ENCODE peak calls at places on chromosome X, in four cellular contexts. One of them, this sample, is unnamed.

GRCh38 chrX:69524765-69525164 is 20.6 kb downstream of the NALF2 start:
- DNase-seq in endodermal cell: no peak
- DNase-seq in gastrocnemius medialis: no peak
- DNase-seq in cardiac muscle cell: no peak
- DNase-seq in this sample: no peak

GRCh38 chrX:10296581-10296980 is 139.8 kb downstream of the CLCN4 start:
- DNase-seq in cardiac muscle cell: no peak
- DNase-seq in gastrocnemius medialis: no peak
- DNase-seq in endodermal cell: no peak
- DNase-seq in this sample: no peak

GRCh38 chrX:44778254-44778653 is 65.6 kb upstream of the DUSP21 start:
- DNase-seq in gastrocnemius medialis: no peak
- DNase-seq in cardiac muscle cell: no peak
- DNase-seq in endodermal cell: no peak
- DNase-seq in this sample: no peak

GRCh38 chrX:11429543-11430085 is 136.4 kb downstream of the AMELX start:
- DNase-seq in endodermal cell: no peak
- DNase-seq in gastrocnemius medialis: no peak
- DNase-seq in cardiac muscle cell: no peak
- DNase-seq in this sample: no peak

GRCh38 chrX:65195621-65196020 is 219.4 kb upstream of the ZC4H2 start:
- DNase-seq in cardiac muscle cell: no peak
- DNase-seq in endodermal cell: no peak
- DNase-seq in gastrocnemius medialis: no peak
- DNase-seq in this sample: no peak

GRCh38 chrX:150692837-150693781 is at the start of gene MTMR1:
- DNase-seq in endodermal cell: peak; percentile 60
- DNase-seq in gastrocnemius medialis: no peak
- DNase-seq in cardiac muscle cell: peak; percentile 55
- DNase-seq in this sample: peak; percentile 39

GRCh38 chrX:150844016-150844415 is 54.5 kb downstream of the CD99L2 start:
- DNase-seq in endodermal cell: no peak
- DNase-seq in cardiac muscle cell: no peak
- DNase-seq in gastrocnemius medialis: no peak
- DNase-seq in this sample: no peak

GRCh38 chrX:54042609-54043010 is 1.7 kb downstream of the PHF8 start:
- DNase-seq in gastrocnemius medialis: peak; percentile 3
- DNase-seq in cardiac muscle cell: peak; percentile 72
- DNase-seq in endodermal cell: peak; percentile 79
- DNase-seq in this sample: peak; percentile 45

GRCh38 chrX:54550821-54551220 is 20.8 kb downstream of the GNL3L start:
- DNase-seq in gastrocnemius medialis: no peak
- DNase-seq in endodermal cell: no peak
- DNase-seq in cardiac muscle cell: no peak
- DNase-seq in this sample: no peak

GRCh38 chrX:156004256-156004655 is 6.8 kb downstream of the IL9R start:
- DNase-seq in gastrocnemius medialis: no peak
- DNase-seq in cardiac muscle cell: no peak
- DNase-seq in endodermal cell: no peak
- DNase-seq in this sample: no peak

GRCh38 chrX:10892605-10893225 is 218.4 kb upstream of the HCCS start:
- DNase-seq in endodermal cell: no peak
- DNase-seq in cardiac muscle cell: no peak
- DNase-seq in gastrocnemius medialis: no peak
- DNase-seq in this sample: no peak

GRCh38 chrX:38085797-38086196 is 79.4 kb downstream of the SYTL5 start:
- DNase-seq in cardiac muscle cell: no peak
- DNase-seq in endodermal cell: no peak
- DNase-seq in gastrocnemius medialis: no peak
- DNase-seq in this sample: no peak

GRCh38 chrX:79138658-79139241 is 5.7 kb upstream of the GPR174 start:
- DNase-seq in cardiac muscle cell: no peak
- DNase-seq in gastrocnemius medialis: no peak
- DNase-seq in endodermal cell: no peak
- DNase-seq in this sample: no peak

GRCh38 chrX:64202808-64203320 is 2.6 kb downstream of the AMER1 start:
- DNase-seq in cardiac muscle cell: no peak
- DNase-seq in gastrocnemius medialis: no peak
- DNase-seq in endodermal cell: no peak
- DNase-seq in this sample: no peak

GRCh38 chrX:96425204-96425603 is 259.4 kb upstream of the DIAPH2 start:
- DNase-seq in gastrocnemius medialis: no peak
- DNase-seq in cardiac muscle cell: no peak
- DNase-seq in endodermal cell: no peak
- DNase-seq in this sample: no peak

GRCh38 chrX:100850317-100850716 is 23.8 kb downstream of the NOX1 start:
- DNase-seq in endodermal cell: no peak
- DNase-seq in cardiac muscle cell: no peak
- DNase-seq in gastrocnemius medialis: no peak
- DNase-seq in this sample: no peak

GRCh38 chrX:8579602-8580001 is 115.0 kb downstream of the VCX3B start:
- DNase-seq in gastrocnemius medialis: no peak
- DNase-seq in endodermal cell: no peak
- DNase-seq in cardiac muscle cell: no peak
- DNase-seq in this sample: no peak

GRCh38 chrX:50723006-50723405 is 91.0 kb downstream of the SHROOM4 start:
- DNase-seq in endodermal cell: no peak
- DNase-seq in gastrocnemius medialis: no peak
- DNase-seq in cardiac muscle cell: no peak
- DNase-seq in this sample: no peak

GRCh38 chrX:37314526-37314925 is 34.6 kb upstream of the PRRG1 start:
- DNase-seq in cardiac muscle cell: no peak
- DNase-seq in gastrocnemius medialis: no peak
- DNase-seq in endodermal cell: no peak
- DNase-seq in this sample: no peak

GRCh38 chrX:133640161-133641015 is 225.1 kb upstream of the GPC4 start:
- DNase-seq in gastrocnemius medialis: no peak
- DNase-seq in endodermal cell: peak; percentile 49
- DNase-seq in cardiac muscle cell: no peak
- DNase-seq in this sample: no peak

GRCh38 chrX:83416273-83416672 is 91.8 kb upstream of the POU3F4 start:
- DNase-seq in endodermal cell: no peak
- DNase-seq in cardiac muscle cell: peak; percentile 37
- DNase-seq in gastrocnemius medialis: no peak
- DNase-seq in this sample: no peak

GRCh38 chrX:10010686-10011085 is 43.5 kb downstream of the CLDN34 start:
- DNase-seq in cardiac muscle cell: no peak
- DNase-seq in endodermal cell: no peak
- DNase-seq in gastrocnemius medialis: no peak
- DNase-seq in this sample: no peak

GRCh38 chrX:76796311-76796710 is 368.8 kb downstream of the MAGEE1 start:
- DNase-seq in cardiac muscle cell: no peak
- DNase-seq in endodermal cell: no peak
- DNase-seq in gastrocnemius medialis: no peak
- DNase-seq in this sample: no peak

GRCh38 chrX:132270699-132271098 is 51.5 kb upstream of the RAP2C start:
- DNase-seq in cardiac muscle cell: no peak
- DNase-seq in gastrocnemius medialis: peak; percentile 49
- DNase-seq in endodermal cell: no peak
- DNase-seq in this sample: peak; percentile 94

GRCh38 chrX:115560211-115560977 is 580 bp upstream of the PLS3 start:
- DNase-seq in gastrocnemius medialis: no peak
- DNase-seq in cardiac muscle cell: no peak
- DNase-seq in endodermal cell: no peak
- DNase-seq in this sample: no peak

GRCh38 chrX:152905081-152905420 is 7.2 kb downstream of the ZNF185 start:
- DNase-seq in gastrocnemius medialis: no peak
- DNase-seq in endodermal cell: no peak
- DNase-seq in cardiac muscle cell: no peak
- DNase-seq in this sample: no peak

GRCh38 chrX:112901821-112902732 is 61.4 kb upstream of the AMOT start:
- DNase-seq in cardiac muscle cell: no peak
- DNase-seq in gastrocnemius medialis: no peak
- DNase-seq in endodermal cell: no peak
- DNase-seq in this sample: no peak

GRCh38 chrX:153649178-153649914 is 2.3 kb downstream of the DUSP9 start:
- DNase-seq in endodermal cell: peak; percentile 86
- DNase-seq in gastrocnemius medialis: no peak
- DNase-seq in cardiac muscle cell: peak; percentile 48
- DNase-seq in this sample: peak; percentile 10

GRCh38 chrX:78997870-78998558 is 52.8 kb downstream of the P2RY10 start:
- DNase-seq in gastrocnemius medialis: no peak
- DNase-seq in cardiac muscle cell: no peak
- DNase-seq in endodermal cell: peak; percentile 41
- DNase-seq in this sample: no peak

GRCh38 chrX:95626748-95627147 is 1057.9 kb upstream of the DIAPH2 start:
- DNase-seq in gastrocnemius medialis: no peak
- DNase-seq in endodermal cell: no peak
- DNase-seq in cardiac muscle cell: no peak
- DNase-seq in this sample: no peak

GRCh38 chrX:41276661-41277506 is 57.1 kb upstream of the DDX3X start:
- DNase-seq in endodermal cell: peak; percentile 61
- DNase-seq in gastrocnemius medialis: no peak
- DNase-seq in cardiac muscle cell: no peak
- DNase-seq in this sample: no peak

GRCh38 chrX:39492495-39493162 is 605.1 kb downstream of the BCOR start:
- DNase-seq in cardiac muscle cell: no peak
- DNase-seq in endodermal cell: no peak
- DNase-seq in gastrocnemius medialis: no peak
- DNase-seq in this sample: no peak

GRCh38 chrX:130080791-130081367 is 29.4 kb downstream of the ELF4 start:
- DNase-seq in endodermal cell: no peak
- DNase-seq in cardiac muscle cell: no peak
- DNase-seq in gastrocnemius medialis: no peak
- DNase-seq in this sample: no peak

GRCh38 chrX:38458071-38458470 is 103.3 kb upstream of the TSPAN7 start:
- DNase-seq in cardiac muscle cell: peak; percentile 8
- DNase-seq in endodermal cell: no peak
- DNase-seq in gastrocnemius medialis: no peak
- DNase-seq in this sample: no peak

GRCh38 chrX:153861147-153861546 is 24.8 kb downstream of the L1CAM start:
- DNase-seq in cardiac muscle cell: no peak
- DNase-seq in endodermal cell: no peak
- DNase-seq in gastrocnemius medialis: no peak
- DNase-seq in this sample: no peak

DNA sequence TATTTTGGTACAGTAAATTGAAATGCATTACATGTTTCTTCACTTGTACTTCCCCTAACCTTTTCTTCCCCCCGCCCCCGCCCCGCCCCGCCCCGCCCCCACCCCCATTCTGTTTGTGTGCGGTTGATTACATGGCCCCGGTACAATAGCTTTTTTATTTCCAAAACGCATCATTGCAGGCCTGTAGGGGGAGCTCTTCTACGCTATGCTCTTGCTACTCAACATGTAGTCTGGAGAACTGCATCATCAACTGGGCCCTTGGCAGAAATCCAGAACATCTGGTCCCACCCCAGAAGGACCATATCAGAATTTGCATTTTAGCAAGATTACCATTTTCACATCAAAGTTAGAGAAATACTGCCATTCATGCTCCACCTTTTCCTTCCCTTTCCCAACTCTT is 333.3 kb upstream of the DDX53 start:
- DNase-seq in endodermal cell: peak; percentile 83
- DNase-seq in gastrocnemius medialis: no peak
- DNase-seq in cardiac muscle cell: peak; percentile 33
- DNase-seq in this sample: no peak
- TF ChIP-seq CTCF in endodermal cell: peak; percentile 77
- TF ChIP-seq CTCF in gastrocnemius medialis: no peak
- TF ChIP-seq CTCF in cardiac muscle cell: peak; percentile 29
- TF ChIP-seq CTCF in this sample: no peak

DNA sequence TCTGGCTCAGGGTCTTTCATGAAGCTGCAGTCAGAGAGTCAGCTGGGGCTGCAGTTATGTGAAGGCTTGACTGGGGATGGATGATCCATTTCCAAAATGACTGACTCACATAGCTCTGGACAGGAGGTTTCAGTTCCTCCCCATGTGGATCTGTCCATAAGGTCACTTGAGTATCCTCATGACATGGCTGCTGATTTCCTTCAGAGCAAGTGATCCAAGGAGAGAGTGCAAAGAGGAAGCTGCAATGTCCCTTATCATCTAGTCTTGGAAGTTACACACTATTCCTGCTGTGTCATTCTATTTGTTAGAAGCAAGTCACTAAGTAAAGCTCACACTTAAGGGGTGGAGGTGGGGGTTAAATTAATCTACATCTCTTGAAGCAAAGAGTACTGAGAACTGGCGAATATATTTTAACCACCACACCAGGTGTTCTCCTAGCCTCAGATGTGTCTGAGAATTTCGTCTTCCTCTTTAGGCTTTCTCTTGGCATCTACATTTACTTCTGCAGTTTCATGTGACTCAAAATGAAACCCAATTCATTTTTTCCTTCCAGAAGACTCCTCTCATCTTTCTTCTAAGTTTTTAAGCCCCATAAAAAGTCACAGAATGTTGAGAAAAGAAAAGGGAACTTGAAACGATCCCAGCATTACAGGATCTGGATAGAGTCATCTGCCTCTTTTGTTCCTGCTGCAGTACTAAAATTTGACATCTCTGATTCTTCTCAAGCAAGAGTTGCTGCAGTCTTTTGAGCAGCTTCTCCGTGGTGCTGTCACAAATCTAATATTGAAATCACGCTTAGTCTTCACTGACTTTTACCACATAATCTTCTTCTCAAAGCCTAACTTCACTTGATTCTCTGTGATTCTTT is 3.8 kb upstream of the GRPR start:
- DNase-seq in endodermal cell: no peak
- DNase-seq in cardiac muscle cell: no peak
- DNase-seq in gastrocnemius medialis: no peak
- DNase-seq in this sample: no peak
- H3K4me1 ChIP-seq in endodermal cell: no peaks in the 10 kb centered on the region
- H3K4me1 ChIP-seq in cardiac muscle cell: no peaks in the 10 kb centered on the region
- H3K4me1 ChIP-seq in gastrocnemius medialis: no peaks in the 10 kb centered on the region
- H3K4me1 ChIP-seq in this sample: no peaks in the 10 kb centered on the region

DNA sequence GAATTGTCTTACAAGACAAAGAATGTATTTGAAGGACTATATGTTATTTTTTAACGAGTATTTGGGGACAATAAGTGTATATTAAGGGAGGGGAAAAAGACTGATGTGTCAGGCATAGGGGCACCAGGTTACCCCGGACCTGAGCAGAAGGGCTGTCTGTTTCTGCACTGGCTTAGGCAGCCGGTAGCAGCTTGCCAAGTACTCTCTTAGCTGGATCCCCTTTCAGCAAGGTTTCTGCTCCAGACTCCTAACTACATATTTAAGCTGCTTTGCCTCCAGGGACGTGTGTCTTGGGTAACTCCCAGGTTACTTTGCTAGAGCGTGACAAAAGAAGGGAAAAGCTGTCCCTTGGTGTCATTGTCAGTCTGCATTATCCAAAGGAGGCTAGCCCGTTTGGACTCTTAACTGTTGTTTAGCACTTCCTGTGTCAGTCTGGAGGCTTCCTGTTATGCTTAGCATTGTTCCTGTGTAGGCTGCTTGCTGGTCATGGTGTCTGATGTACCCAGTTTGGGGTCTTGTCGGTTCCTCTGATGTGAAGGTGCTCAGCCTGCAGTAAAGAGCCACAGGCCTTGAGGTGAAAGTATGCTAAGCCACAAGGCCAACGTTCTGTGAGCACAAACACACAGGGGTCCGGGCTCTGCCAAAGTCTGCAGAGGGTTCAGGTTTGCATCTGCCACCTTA is 11.6 kb downstream of the CXCR3 start:
- DNase-seq in cardiac muscle cell: no peak
- DNase-seq in endodermal cell: no peak
- DNase-seq in gastrocnemius medialis: no peak
- DNase-seq in this sample: no peak
- H3K36me3 ChIP-seq in cardiac muscle cell: peaks cover 4% of the 10 kb centered on the region
- H3K36me3 ChIP-seq in endodermal cell: peaks cover 38% of the 10 kb centered on the region
- H3K36me3 ChIP-seq in gastrocnemius medialis: no peaks in the 10 kb centered on the region
- H3K36me3 ChIP-seq in this sample: no peaks in the 10 kb centered on the region

GRCh38 chrX:104863466-104863865 is 297.5 kb downstream of the IL1RAPL2 start:
- DNase-seq in endodermal cell: no peak
- DNase-seq in cardiac muscle cell: no peak
- DNase-seq in gastrocnemius medialis: no peak
- DNase-seq in this sample: no peak
- TF ChIP-seq CTCF in endodermal cell: no peak
- TF ChIP-seq CTCF in cardiac muscle cell: no peak
- TF ChIP-seq CTCF in gastrocnemius medialis: no peak
- TF ChIP-seq CTCF in this sample: no peak